ENCODE peak calls at places on chromosomes 11 and 22, in five cellular contexts. One of them, this sample, is unnamed.
A peak's percentile ranks its signal among the peaks of the same experiment; 100 is the strongest.

GRCh38 chr11:6596237-6596877 is 7.1 kb downstream of the RRP8 start:
- DNase-seq in type B pancreatic cell: no peak
- DNase-seq in MCF 10A: no peak
- DNase-seq in fibroblast of the aortic adventitia: no peak
- DNase-seq in upper lobe of right lung: no peak
- DNase-seq in this sample: no peak

GRCh38 chr22:19411690-19412045 is 19.9 kb downstream of the HIRA start:
- DNase-seq in type B pancreatic cell: no peak
- DNase-seq in fibroblast of the aortic adventitia: no peak
- DNase-seq in upper lobe of right lung: no peak
- DNase-seq in MCF 10A: no peak
- DNase-seq in this sample: no peak

GRCh38 chr11:76800466-76801200 is 17.5 kb downstream of the TSKU start:
- DNase-seq in MCF 10A: no peak
- DNase-seq in fibroblast of the aortic adventitia: no peak
- DNase-seq in type B pancreatic cell: peak; percentile 42
- DNase-seq in upper lobe of right lung: no peak
- DNase-seq in this sample: no peak

GRCh38 chr22:38841211-38841610 is 2.6 kb downstream of the NPTXR start:
- DNase-seq in fibroblast of the aortic adventitia: no peak
- DNase-seq in upper lobe of right lung: no peak
- DNase-seq in type B pancreatic cell: no peak
- DNase-seq in MCF 10A: no peak
- DNase-seq in this sample: no peak

GRCh38 chr11:94876645-94877445 is 96.5 kb downstream of the CWC15 start:
- DNase-seq in type B pancreatic cell: no peak
- DNase-seq in MCF 10A: peak; percentile 85
- DNase-seq in fibroblast of the aortic adventitia: peak; percentile 93
- DNase-seq in upper lobe of right lung: peak; percentile 76
- DNase-seq in this sample: peak; percentile 79

GRCh38 chr11:10398525-10398924 is 56.5 kb upstream of the AMPD3 start:
- DNase-seq in fibroblast of the aortic adventitia: no peak
- DNase-seq in type B pancreatic cell: no peak
- DNase-seq in MCF 10A: no peak
- DNase-seq in upper lobe of right lung: no peak
- DNase-seq in this sample: no peak

GRCh38 chr11:68142028-68142412 is 20.8 kb upstream of the CHKA start:
- DNase-seq in MCF 10A: no peak
- DNase-seq in fibroblast of the aortic adventitia: no peak
- DNase-seq in type B pancreatic cell: no peak
- DNase-seq in upper lobe of right lung: no peak
- DNase-seq in this sample: no peak

GRCh38 chr11:3939651-3940190 is 84.3 kb downstream of the STIM1 start:
- DNase-seq in MCF 10A: no peak
- DNase-seq in type B pancreatic cell: no peak
- DNase-seq in fibroblast of the aortic adventitia: peak; percentile 79
- DNase-seq in upper lobe of right lung: no peak
- DNase-seq in this sample: no peak

GRCh38 chr22:45977003-45977395 is at the start of gene WNT7B:
- DNase-seq in upper lobe of right lung: peak; percentile 88
- DNase-seq in fibroblast of the aortic adventitia: no peak
- DNase-seq in type B pancreatic cell: no peak
- DNase-seq in MCF 10A: peak; percentile 62
- DNase-seq in this sample: no peak

GRCh38 chr11:8035225-8035846 is 45.7 kb upstream of the TUB start:
- DNase-seq in upper lobe of right lung: no peak
- DNase-seq in fibroblast of the aortic adventitia: peak; percentile 40
- DNase-seq in type B pancreatic cell: peak; percentile 62
- DNase-seq in MCF 10A: no peak
- DNase-seq in this sample: no peak

GRCh38 chr11:76721755-76722677 is 51.5 kb upstream of the LRRC32 start:
- DNase-seq in MCF 10A: peak; percentile 75
- DNase-seq in fibroblast of the aortic adventitia: peak; percentile 83
- DNase-seq in upper lobe of right lung: peak; percentile 90
- DNase-seq in type B pancreatic cell: peak; percentile 87
- DNase-seq in this sample: peak; percentile 79

GRCh38 chr11:44174846-44175245 is 79.4 kb downstream of the EXT2 start:
- DNase-seq in upper lobe of right lung: no peak
- DNase-seq in MCF 10A: no peak
- DNase-seq in type B pancreatic cell: no peak
- DNase-seq in fibroblast of the aortic adventitia: no peak
- DNase-seq in this sample: no peak

GRCh38 chr11:38687008-38687407 is 2089.0 kb upstream of the RAG2 start:
- DNase-seq in type B pancreatic cell: no peak
- DNase-seq in upper lobe of right lung: no peak
- DNase-seq in fibroblast of the aortic adventitia: no peak
- DNase-seq in MCF 10A: no peak
- DNase-seq in this sample: no peak

GRCh38 chr22:29092243-29092642 is 19.4 kb downstream of the KREMEN1 start:
- DNase-seq in fibroblast of the aortic adventitia: no peak
- DNase-seq in type B pancreatic cell: no peak
- DNase-seq in MCF 10A: no peak
- DNase-seq in upper lobe of right lung: no peak
- DNase-seq in this sample: no peak

GRCh38 chr11:32817181-32817842 is 12.4 kb upstream of the PRRG4 start:
- DNase-seq in MCF 10A: no peak
- DNase-seq in fibroblast of the aortic adventitia: no peak
- DNase-seq in upper lobe of right lung: no peak
- DNase-seq in type B pancreatic cell: no peak
- DNase-seq in this sample: no peak

GRCh38 chr11:71218789-71219499 is 33.4 kb downstream of the SHANK2 start:
- DNase-seq in MCF 10A: no peak
- DNase-seq in upper lobe of right lung: no peak
- DNase-seq in fibroblast of the aortic adventitia: no peak
- DNase-seq in type B pancreatic cell: no peak
- DNase-seq in this sample: no peak

GRCh38 chr11:87223816-87224215 is 186.1 kb downstream of the TMEM135 start:
- DNase-seq in MCF 10A: no peak
- DNase-seq in type B pancreatic cell: no peak
- DNase-seq in upper lobe of right lung: no peak
- DNase-seq in fibroblast of the aortic adventitia: peak; percentile 74
- DNase-seq in this sample: no peak

GRCh38 chr11:97454988-97455387 is 1065.2 kb downstream of the JRKL start:
- DNase-seq in fibroblast of the aortic adventitia: peak; percentile 17
- DNase-seq in MCF 10A: peak; percentile 18
- DNase-seq in type B pancreatic cell: no peak
- DNase-seq in upper lobe of right lung: no peak
- DNase-seq in this sample: no peak

GRCh38 chr11:104984818-104985217 is 16.4 kb upstream of the CASP4 start:
- DNase-seq in MCF 10A: no peak
- DNase-seq in upper lobe of right lung: no peak
- DNase-seq in fibroblast of the aortic adventitia: no peak
- DNase-seq in type B pancreatic cell: no peak
- DNase-seq in this sample: no peak

GRCh38 chr11:87819141-87819540 is 356.1 kb downstream of the RAB38 start:
- DNase-seq in type B pancreatic cell: no peak
- DNase-seq in MCF 10A: peak; percentile 1
- DNase-seq in fibroblast of the aortic adventitia: no peak
- DNase-seq in upper lobe of right lung: no peak
- DNase-seq in this sample: no peak

GRCh38 chr11:110519816-110520215 is 90.1 kb downstream of the FDX1 start:
- DNase-seq in type B pancreatic cell: no peak
- DNase-seq in fibroblast of the aortic adventitia: no peak
- DNase-seq in MCF 10A: no peak
- DNase-seq in upper lobe of right lung: no peak
- DNase-seq in this sample: no peak

GRCh38 chr11:124747406-124748099 is 4.5 kb downstream of the VSIG2 start:
- DNase-seq in MCF 10A: no peak
- DNase-seq in upper lobe of right lung: no peak
- DNase-seq in type B pancreatic cell: no peak
- DNase-seq in fibroblast of the aortic adventitia: no peak
- DNase-seq in this sample: peak; percentile 16

GRCh38 chr22:37021710-37022482 is 2.4 kb downstream of the MPST start:
- DNase-seq in upper lobe of right lung: no peak
- DNase-seq in type B pancreatic cell: no peak
- DNase-seq in fibroblast of the aortic adventitia: peak; percentile 41
- DNase-seq in MCF 10A: peak; percentile 50
- DNase-seq in this sample: peak; percentile 86

GRCh38 chr22:23225724-23226496 is 45.6 kb downstream of the BCR start:
- DNase-seq in fibroblast of the aortic adventitia: peak; percentile 91
- DNase-seq in upper lobe of right lung: peak; percentile 85
- DNase-seq in type B pancreatic cell: no peak
- DNase-seq in MCF 10A: peak; percentile 92
- DNase-seq in this sample: no peak

GRCh38 chr11:15499684-15500083 is 385.0 kb downstream of the INSC start:
- DNase-seq in type B pancreatic cell: no peak
- DNase-seq in MCF 10A: no peak
- DNase-seq in fibroblast of the aortic adventitia: no peak
- DNase-seq in upper lobe of right lung: no peak
- DNase-seq in this sample: no peak

GRCh38 chr11:104534268-104534667 is 364.0 kb downstream of the CASP12 start:
- DNase-seq in MCF 10A: peak; percentile 59
- DNase-seq in fibroblast of the aortic adventitia: peak; percentile 51
- DNase-seq in type B pancreatic cell: no peak
- DNase-seq in upper lobe of right lung: no peak
- DNase-seq in this sample: no peak

GRCh38 chr11:70916321-70916720 is 336.1 kb downstream of the SHANK2 start:
- DNase-seq in MCF 10A: no peak
- DNase-seq in fibroblast of the aortic adventitia: no peak
- DNase-seq in upper lobe of right lung: peak; percentile 32
- DNase-seq in type B pancreatic cell: no peak
- DNase-seq in this sample: no peak

GRCh38 chr22:50326959-50327710 is at the start of gene DENND6B:
- DNase-seq in upper lobe of right lung: peak; percentile 92
- DNase-seq in fibroblast of the aortic adventitia: peak; percentile 66
- DNase-seq in MCF 10A: peak; percentile 68
- DNase-seq in type B pancreatic cell: peak; percentile 90
- DNase-seq in this sample: peak; percentile 97
- TF ChIP-seq CTCF in upper lobe of right lung: peak; percentile 46
- TF ChIP-seq CTCF in fibroblast of the aortic adventitia: peak; percentile 15
- TF ChIP-seq CTCF in MCF 10A: peak; percentile 42
- TF ChIP-seq CTCF in type B pancreatic cell: peak; percentile 73
- TF ChIP-seq CTCF in this sample: peak; percentile 90

GRCh38 chr11:131503017-131503416 is 132.6 kb downstream of the NTM start:
- DNase-seq in upper lobe of right lung: no peak
- DNase-seq in MCF 10A: no peak
- DNase-seq in fibroblast of the aortic adventitia: no peak
- DNase-seq in type B pancreatic cell: no peak
- DNase-seq in this sample: no peak

GRCh38 chr11:131506376-131506775 is 136.0 kb downstream of the NTM start:
- DNase-seq in type B pancreatic cell: no peak
- DNase-seq in upper lobe of right lung: no peak
- DNase-seq in fibroblast of the aortic adventitia: no peak
- DNase-seq in MCF 10A: no peak
- DNase-seq in this sample: no peak

GRCh38 chr11:131499199-131499598 is 128.8 kb downstream of the NTM start:
- DNase-seq in type B pancreatic cell: no peak
- DNase-seq in fibroblast of the aortic adventitia: no peak
- DNase-seq in upper lobe of right lung: no peak
- DNase-seq in MCF 10A: no peak
- DNase-seq in this sample: no peak

GRCh38 chr11:131498631-131499053 is 128.2 kb downstream of the NTM start:
- DNase-seq in fibroblast of the aortic adventitia: no peak
- DNase-seq in type B pancreatic cell: no peak
- DNase-seq in upper lobe of right lung: no peak
- DNase-seq in MCF 10A: no peak
- DNase-seq in this sample: no peak

GRCh38 chr11:131504199-131504949 is 134.0 kb downstream of the NTM start:
- DNase-seq in fibroblast of the aortic adventitia: no peak
- DNase-seq in upper lobe of right lung: no peak
- DNase-seq in type B pancreatic cell: no peak
- DNase-seq in MCF 10A: no peak
- DNase-seq in this sample: no peak
- TF ChIP-seq CTCF in fibroblast of the aortic adventitia: no peak
- TF ChIP-seq CTCF in upper lobe of right lung: no peak
- TF ChIP-seq CTCF in type B pancreatic cell: peak; percentile 65
- TF ChIP-seq CTCF in MCF 10A: no peak
- TF ChIP-seq CTCF in this sample: peak; percentile 11

DNA sequence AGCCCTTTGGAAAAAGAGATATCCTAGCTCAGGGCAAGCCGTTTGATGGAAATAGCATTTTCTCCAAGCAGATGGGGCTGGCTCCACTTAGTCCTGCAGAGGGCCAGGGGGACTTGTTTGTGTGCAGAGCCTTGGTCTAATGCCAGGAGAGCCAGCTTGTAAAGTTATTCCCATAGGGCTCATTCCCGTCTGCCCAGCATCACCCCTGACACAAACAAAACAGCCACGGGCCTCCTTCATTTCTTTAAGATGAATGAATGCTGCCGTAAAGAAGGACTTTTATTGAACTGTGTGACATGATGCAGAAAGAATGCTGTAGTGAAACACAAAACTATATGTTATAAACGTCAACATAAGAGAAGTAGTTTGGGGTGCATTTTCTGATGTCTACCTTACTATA is 53.0 kb downstream of the NCAM1 start:
- DNase-seq in MCF 10A: no peak
- DNase-seq in type B pancreatic cell: no peak
- DNase-seq in fibroblast of the aortic adventitia: no peak
- DNase-seq in upper lobe of right lung: no peak
- DNase-seq in this sample: no peak
- TF ChIP-seq CTCF in MCF 10A: no peak
- TF ChIP-seq CTCF in type B pancreatic cell: peak; percentile 28
- TF ChIP-seq CTCF in fibroblast of the aortic adventitia: no peak
- TF ChIP-seq CTCF in upper lobe of right lung: no peak
- TF ChIP-seq CTCF in this sample: no peak

GRCh38 chr11:42631223-42631843 is 680.5 kb upstream of the API5 start:
- DNase-seq in MCF 10A: peak; percentile 1
- DNase-seq in fibroblast of the aortic adventitia: no peak
- DNase-seq in type B pancreatic cell: no peak
- DNase-seq in upper lobe of right lung: no peak
- DNase-seq in this sample: no peak
- TF ChIP-seq CTCF in MCF 10A: peak; percentile 32
- TF ChIP-seq CTCF in fibroblast of the aortic adventitia: no peak
- TF ChIP-seq CTCF in type B pancreatic cell: peak; percentile 60
- TF ChIP-seq CTCF in upper lobe of right lung: no peak
- TF ChIP-seq CTCF in this sample: peak; percentile 36

GRCh38 chr22:40436460-40437431 is 66.4 kb downstream of the SGSM3 start:
- DNase-seq in type B pancreatic cell: no peak
- DNase-seq in upper lobe of right lung: no peak
- DNase-seq in MCF 10A: peak; percentile 71
- DNase-seq in fibroblast of the aortic adventitia: peak; percentile 86
- DNase-seq in this sample: peak; percentile 54
- TF ChIP-seq CTCF in type B pancreatic cell: peak; percentile 84
- TF ChIP-seq CTCF in upper lobe of right lung: peak; percentile 74
- TF ChIP-seq CTCF in MCF 10A: peak; percentile 54
- TF ChIP-seq CTCF in fibroblast of the aortic adventitia: peak; percentile 59
- TF ChIP-seq CTCF in this sample: peak; percentile 42

DNA sequence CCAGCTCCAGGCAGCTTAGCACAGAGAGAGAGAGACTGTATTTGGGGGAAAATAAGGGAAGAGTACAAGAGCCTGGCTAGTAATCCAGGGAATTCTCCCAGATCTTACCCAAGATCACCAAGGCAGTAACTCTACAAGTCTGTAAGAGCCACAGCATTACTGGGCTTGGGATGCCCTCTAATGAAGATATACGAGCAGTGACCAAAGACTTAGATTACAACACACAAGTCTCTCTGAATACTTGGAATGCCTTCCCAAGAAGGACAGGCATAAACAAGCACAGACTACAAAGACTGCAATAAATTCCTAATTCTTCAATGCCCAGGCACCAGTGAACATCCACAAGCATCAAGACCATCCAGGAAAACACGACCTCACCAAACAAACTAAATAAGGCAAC is 17.7 kb downstream of the DNAJC24 start:
- DNase-seq in MCF 10A: no peak
- DNase-seq in type B pancreatic cell: no peak
- DNase-seq in fibroblast of the aortic adventitia: no peak
- DNase-seq in upper lobe of right lung: no peak
- DNase-seq in this sample: no peak
- TF ChIP-seq CTCF in MCF 10A: no peak
- TF ChIP-seq CTCF in type B pancreatic cell: no peak
- TF ChIP-seq CTCF in fibroblast of the aortic adventitia: no peak
- TF ChIP-seq CTCF in upper lobe of right lung: no peak
- TF ChIP-seq CTCF in this sample: no peak

GRCh38 chr11:130037881-130038601 is 31.7 kb upstream of the APLP2 start:
- DNase-seq in upper lobe of right lung: no peak
- DNase-seq in fibroblast of the aortic adventitia: no peak
- DNase-seq in type B pancreatic cell: no peak
- DNase-seq in MCF 10A: peak; percentile 55
- DNase-seq in this sample: no peak
- TF ChIP-seq CTCF in upper lobe of right lung: no peak
- TF ChIP-seq CTCF in fibroblast of the aortic adventitia: no peak
- TF ChIP-seq CTCF in type B pancreatic cell: no peak
- TF ChIP-seq CTCF in MCF 10A: no peak
- TF ChIP-seq CTCF in this sample: no peak